ENCODE peak calls at places on chromosomes 5 and 9, in four cellular contexts. U is IMR-90, C is GM23338, A is AG04450. W is an unnamed sample.

GRCh38 chr5:80072103-80073073 is 37.2 kb downstream of the THBS4 start:
- DNase-seq in A (no peak), U (peak; percentile 29), C (no peak), W (no peak)

GRCh38 chr9:135130266-135130976 is 43.0 kb downstream of the OLFM1 start:
- DNase-seq in C (no peak), A (no peak), U (no peak), W (no peak)

GRCh38 chr9:96241391-96241809 is 60.6 kb downstream of the HSD17B3 start:
- DNase-seq in C (no peak), A (no peak), U (no peak), W (peak; percentile 18)

GRCh38 chr5:170473642-170474041 is 30.2 kb upstream of the KCNIP1 start:
- DNase-seq in C (no peak), A (no peak), U (no peak), W (no peak)

GRCh38 chr5:64680289-64680688 is 10.0 kb upstream of the SHISAL2B start:
- DNase-seq in A (no peak), C (peak; percentile 70), U (no peak), W (no peak)

GRCh38 chr5:55903121-55903701 is 52.1 kb downstream of the IL31RA start:
- DNase-seq in C (no peak), A (no peak), U (peak; percentile 13), W (no peak)

GRCh38 chr9:91755761-91756638 is 194.0 kb downstream of the ROR2 start:
- DNase-seq in U (no peak), A (no peak), C (peak; percentile 52), W (no peak)

GRCh38 chr5:80387063-80387768 is 20.6 kb upstream of the ZFYVE16 start:
- DNase-seq in U (no peak), A (no peak), C (no peak), W (no peak)

GRCh38 chr9:98678244-98678842 is 30.4 kb downstream of the GABBR2 start:
- DNase-seq in C (peak; percentile 82), A (no peak), U (no peak), W (no peak)

DNA sequence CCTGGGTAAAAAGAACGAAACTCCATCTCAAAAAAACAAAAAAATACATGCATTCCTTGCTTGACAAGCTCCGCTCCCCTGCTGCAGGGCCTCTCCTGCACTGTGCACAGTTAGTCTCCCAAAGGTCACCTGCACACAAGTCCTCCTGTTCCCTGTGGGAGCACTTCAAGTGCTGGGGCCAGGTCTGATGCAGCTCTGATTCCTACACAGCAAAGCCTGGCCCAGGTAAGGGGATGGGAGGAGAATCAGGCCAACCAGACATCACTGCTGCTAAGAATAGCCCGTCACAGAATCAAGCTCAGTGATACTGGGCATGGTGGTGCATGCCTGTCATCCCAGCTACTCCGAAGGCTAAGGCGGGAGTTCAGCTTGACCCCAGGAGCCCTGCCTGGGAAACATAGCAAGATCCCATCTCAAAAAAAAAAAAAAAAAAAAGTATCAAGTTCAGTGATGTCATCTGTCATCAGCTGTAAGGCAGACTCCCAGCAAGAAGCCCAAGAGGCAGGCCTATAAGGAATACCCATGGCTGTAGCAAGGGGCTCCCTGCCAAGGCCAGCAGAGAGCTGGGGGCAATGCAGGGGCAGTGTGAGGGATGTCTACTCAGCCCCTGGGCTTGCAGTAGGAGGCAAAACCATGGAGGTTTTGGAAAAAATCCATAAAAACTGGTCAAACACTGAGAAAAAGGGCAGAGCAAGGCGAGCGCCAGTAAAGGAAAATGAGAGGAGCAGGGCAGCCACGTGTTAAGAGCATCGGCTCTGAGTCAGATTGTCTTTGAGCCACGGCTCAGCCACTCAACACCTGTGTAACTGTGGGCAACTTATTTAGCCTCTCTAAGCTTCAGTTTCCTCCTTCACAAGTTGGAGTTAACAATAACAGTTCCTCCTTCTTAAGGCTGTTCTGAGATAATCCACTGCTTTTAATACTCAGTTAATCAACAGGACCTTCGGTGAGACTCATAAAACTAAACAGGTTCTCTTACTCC is 3.2 kb downstream of the TPM2 start:
- DNase-seq in C (no peak), A (no peak), U (peak; percentile 60), W (no peak)
- H3K4me3 ChIP-seq in C (no peak overlapping the region), A (peak overlapping the region; percentile 98), U (peak overlapping the region; percentile 26), W (peak overlapping the region; percentile 85)

GRCh38 chr5:92835712-92836111 is 745.3 kb downstream of the NR2F1-AS1 start:
- DNase-seq in A (no peak), C (no peak), U (no peak), W (no peak)

GRCh38 chr5:92836861-92837755 is 743.9 kb downstream of the NR2F1-AS1 start:
- DNase-seq in A (peak; percentile 42), U (peak; percentile 81), C (no peak), W (peak; percentile 37)

GRCh38 chr5:92841604-92842155 is 739.3 kb downstream of the NR2F1-AS1 start:
- DNase-seq in U (no peak), C (no peak), A (no peak), W (no peak)

GRCh38 chr5:92838253-92838652 is 742.8 kb downstream of the NR2F1-AS1 start:
- DNase-seq in U (no peak), C (peak; percentile 66), A (no peak), W (no peak)
- TF ChIP-seq CTCF in U (peak; percentile 4), C (peak; percentile 72), A (no peak), W (no peak)

GRCh38 chr5:166781729-166782128 is 1509.7 kb upstream of the WWC1 start:
- DNase-seq in C (peak; percentile 83), U (no peak), A (no peak), W (no peak)
- H3K4me3 ChIP-seq in C (no peak overlapping the region), U (no peak overlapping the region), A (no peak overlapping the region), W (no peak overlapping the region)

DNA sequence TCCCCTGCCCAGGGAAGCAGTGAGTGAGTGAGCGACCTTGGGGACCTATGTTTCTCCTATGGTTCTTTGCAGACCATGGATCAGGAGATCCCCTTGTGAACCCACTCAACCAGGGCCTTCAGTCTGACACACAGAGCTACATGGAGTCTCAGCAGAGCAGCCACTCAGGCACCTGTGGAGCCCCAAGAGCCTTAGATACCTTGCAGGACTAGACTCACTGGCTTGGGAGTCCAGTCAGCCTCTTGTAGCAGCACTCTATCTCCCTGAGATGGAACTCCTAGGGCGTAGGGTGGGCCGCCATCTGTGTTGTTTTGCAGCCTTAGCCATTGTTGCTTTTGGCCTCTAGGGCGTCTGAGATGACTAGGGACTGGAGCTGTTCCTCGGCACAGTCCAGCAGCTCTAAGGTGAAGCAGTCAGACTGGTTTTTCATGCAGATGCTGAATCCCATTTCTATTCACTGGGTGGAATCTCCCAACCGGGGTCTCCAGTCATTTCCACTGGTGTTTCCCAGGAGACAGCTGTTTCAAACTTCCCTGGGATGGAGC is 284.6 kb upstream of the RPS23 start:
- DNase-seq in C (no peak), U (no peak), A (no peak), W (no peak)
- TF ChIP-seq CTCF in C (no peak), U (no peak), A (no peak), W (no peak)

GRCh38 chr5:142551242-142552067 is 134.4 kb downstream of the FGF1 start:
- DNase-seq in A (no peak), C (peak; percentile 77), U (peak; percentile 22), W (no peak)
- H3K4me3 ChIP-seq in A (peak overlapping the region; percentile 39), C (peak overlapping the region; percentile 49), U (no peak overlapping the region), W (peak overlapping the region; percentile 18)

W was measured in astrocyte of the cerebellum.